ENCODE peak calls at places on chromosomes 3 and 15, in seven cellular contexts. X is activated T-cell treated with anti-CD3 and anti-CD28 coated beads, Interleukin-2, amount 50 U/mL, for 4 hours; O is caudate nucleus; M is occipital lobe; D is tibial nerve; T is stomach; N is Peyer's patch. V is an unnamed sample.

GRCh38 chr3:9076985-9077384 is 113.7 kb upstream of the RAD18 start:
- DNase-seq in X (no peak), O (no peak), M (no peak), D (no peak), T (no peak), N (no peak), V (no peak)

GRCh38 chr3:46546896-46547440 is 19.1 kb downstream of the LRRC2 start:
- DNase-seq in X (no peak), O (no peak), M (no peak), D (no peak), T (no peak), N (peak), V (no peak)

GRCh38 chr15:78192826-78193594 is 41.4 kb downstream of the ACSBG1 start:
- DNase-seq in X (no peak), O (no peak), M (no peak), D (no peak), T (peak), N (no peak), V (no peak)

GRCh38 chr3:69288161-69288895 is 97.6 kb downstream of the FRMD4B start:
- DNase-seq in X (no peak), O (peak), M (no peak), D (no peak), T (no peak), N (no peak), V (no peak)

GRCh38 chr3:50121416-50122032 is 32.8 kb downstream of the RBM5 start:
- DNase-seq in X (peak), O (peak), M (peak), D (peak), T (peak), N (peak), V (peak)

GRCh38 chr15:67724679-67725365 is 100.5 kb upstream of the SKOR1 start:
- DNase-seq in X (no peak), O (no peak), M (no peak), D (no peak), T (no peak), N (no peak), V (no peak)

GRCh38 chr15:89332446-89332845 is 2.2 kb downstream of the POLG start:
- DNase-seq in X (no peak), O (no peak), M (no peak), D (no peak), T (no peak), N (no peak), V (peak)

GRCh38 chr3:47283193-47283537 is 421 bp downstream of the KLHL18 start:
- DNase-seq in X (peak), O (no peak), M (no peak), D (no peak), T (peak), N (peak), V (peak)

GRCh38 chr3:184574552-184575430 is 13.2 kb downstream of the EPHB3 start:
- DNase-seq in X (no peak), O (no peak), M (no peak), D (no peak), T (no peak), N (no peak), V (no peak)

GRCh38 chr15:66766282-66767228 is 64.5 kb downstream of the SMAD6 start:
- DNase-seq in X (no peak), O (no peak), M (no peak), D (no peak), T (no peak), N (no peak), V (no peak)

GRCh38 chr3:25899352-25900101 is 109.6 kb downstream of the OXSM start:
- DNase-seq in X (no peak), O (no peak), M (no peak), D (no peak), T (no peak), N (no peak), V (no peak)

GRCh38 chr3:45817788-45818523 is 21.6 kb upstream of the SLC6A20 start:
- DNase-seq in X (no peak), O (no peak), M (peak), D (peak), T (peak), N (no peak), V (peak)

GRCh38 chr15:31277335-31278055 is 49.1 kb upstream of the KLF13 start:
- DNase-seq in X (peak), O (no peak), M (no peak), D (no peak), T (peak), N (no peak), V (no peak)

GRCh38 chr15:44861439-44861910 is 95.0 kb upstream of the TERB2 start:
- DNase-seq in X (no peak), O (no peak), M (no peak), D (no peak), T (no peak), N (no peak), V (no peak)

GRCh38 chr3:145124886-145125285 is 1036.1 kb downstream of the PLOD2 start:
- DNase-seq in X (no peak), O (no peak), M (no peak), D (no peak), T (no peak), N (no peak), V (no peak)

GRCh38 chr3:187522293-187522692 is 147.9 kb downstream of the SST start:
- DNase-seq in X (no peak), O (no peak), M (no peak), D (no peak), T (no peak), N (no peak), V (peak)

GRCh38 chr15:69631005-69631404 is 178.4 kb downstream of the RPLP1 start:
- DNase-seq in X (no peak), O (no peak), M (no peak), D (no peak), T (no peak), N (no peak), V (no peak)

GRCh38 chr3:158057666-158058065 is 48.6 kb downstream of the SHOX2 start:
- DNase-seq in X (no peak), O (no peak), M (no peak), D (no peak), T (no peak), N (no peak), V (no peak)

GRCh38 chr3:28978092-28978491 is 302.8 kb upstream of the RBMS3 start:
- DNase-seq in X (no peak), O (no peak), M (no peak), D (no peak), T (no peak), N (no peak), V (no peak)

GRCh38 chr3:9226326-9226725 is 23.1 kb downstream of the SRGAP3 start:
- DNase-seq in X (no peak), O (no peak), M (no peak), D (no peak), T (no peak), N (no peak), V (no peak)

GRCh38 chr3:183745300-183746098 is 47.9 kb downstream of the YEATS2 start:
- DNase-seq in X (no peak), O (no peak), M (no peak), D (no peak), T (no peak), N (no peak), V (no peak)

GRCh38 chr3:151835751-151836550 is 22.0 kb downstream of the AADAC start:
- DNase-seq in X (no peak), O (no peak), M (no peak), D (no peak), T (no peak), N (no peak), V (peak)

GRCh38 chr15:100703032-100703578 is 100.7 kb downstream of the ASB7 start:
- DNase-seq in X (no peak), O (no peak), M (no peak), D (no peak), T (no peak), N (no peak), V (no peak)

GRCh38 chr3:15339786-15340215 is 7.4 kb upstream of the SH3BP5 start:
- DNase-seq in X (no peak), O (no peak), M (no peak), D (no peak), T (no peak), N (no peak), V (no peak)

GRCh38 chr15:29968099-29968892 is 114.5 kb upstream of the GOLGA8J start:
- DNase-seq in X (no peak), O (peak), M (peak), D (no peak), T (no peak), N (no peak), V (no peak)

GRCh38 chr3:119977353-119977752 is 116.9 kb downstream of the GSK3B start:
- DNase-seq in X (no peak), O (no peak), M (no peak), D (no peak), T (no peak), N (no peak), V (no peak)

GRCh38 chr3:103672346-103672745 is 1237.5 kb downstream of the ZPLD1 start:
- DNase-seq in X (no peak), O (no peak), M (no peak), D (no peak), T (no peak), N (no peak), V (no peak)

V was measured in KBM-7.